ENCODE peak calls at places on chromosomes 6 and 20, in five cellular contexts. S, B, U, I and J are unnamed samples. For H3K36me3, H3K9me3 and H3K4me1, the result is how much of the 10 kb centered on the place peaks cover.

GRCh38 chr6:13273931-13274706 is 54.2 kb downstream of the TBC1D7 start:
- DNase-seq in S (no peak), B (no peak), U (peak), I (no peak), J (no peak)

GRCh38 chr20:3847419-3847940 is 846 bp downstream of the MAVS start:
- DNase-seq in S (no peak), B (no peak), U (no peak), I (no peak), J (no peak)

GRCh38 chr6:8506123-8506522 is 70.8 kb upstream of the SLC35B3 start:
- DNase-seq in S (no peak), B (no peak), U (no peak), I (no peak), J (no peak)

GRCh38 chr6:129108337-129108736 is 225.4 kb downstream of the LAMA2 start:
- DNase-seq in S (no peak), B (no peak), U (no peak), I (no peak), J (no peak)

GRCh38 chr20:35311409-35311808 is 19.2 kb upstream of the FAM83C start:
- DNase-seq in S (no peak), B (peak), U (no peak), I (no peak), J (no peak)

GRCh38 chr20:42027746-42028268 is 409.6 kb upstream of the CHD6 start:
- DNase-seq in S (no peak), B (no peak), U (no peak), I (no peak), J (no peak)

GRCh38 chr6:69957990-69958559 is 91.7 kb downstream of the COL19A1 start:
- DNase-seq in S (no peak), B (no peak), U (no peak), I (no peak), J (no peak)

GRCh38 chr6:20952605-20953004 is 418.3 kb downstream of the CDKAL1 start:
- DNase-seq in S (no peak), B (peak), U (no peak), I (no peak), J (peak)

GRCh38 chr6:23661549-23661948 is 464.5 kb upstream of the NRSN1 start:
- DNase-seq in S (no peak), B (no peak), U (no peak), I (no peak), J (no peak)

GRCh38 chr6:3911614-3912336 is 62.6 kb downstream of the FAM50B start:
- DNase-seq in S (peak), B (peak), U (peak), I (peak), J (peak)

GRCh38 chr20:36975085-36975829 is 23.7 kb upstream of the SAMHD1 start:
- DNase-seq in S (no peak), B (no peak), U (no peak), I (no peak), J (no peak)

GRCh38 chr6:117142995-117143394 is 122.4 kb upstream of the VGLL2 start:
- DNase-seq in S (no peak), B (no peak), U (no peak), I (no peak), J (peak)

DNA sequence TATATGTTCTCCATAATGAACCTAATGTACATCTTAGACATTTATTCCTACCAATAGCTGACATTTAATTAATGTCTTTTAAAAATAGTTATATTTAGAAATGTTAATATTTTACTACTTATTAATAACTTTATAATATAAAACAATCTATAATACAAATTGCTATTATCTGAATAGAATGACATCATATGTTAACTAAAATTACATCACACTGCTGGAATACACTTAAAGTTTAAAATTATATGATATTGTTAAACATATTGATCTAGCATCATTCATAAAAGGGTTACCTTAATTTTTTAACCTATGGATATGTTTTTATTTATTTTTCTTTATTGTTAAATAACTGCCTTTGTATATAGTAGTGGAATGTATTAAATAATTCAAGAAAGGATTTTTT is 660.2 kb upstream of the ADGRB3 start:
- DNase-seq in S (no peak), B (no peak), U (no peak), I (no peak), J (no peak)
- H3K36me3 ChIP-seq in S (under half), B (under half), U (under half), I (under half), J (under half)

DNA sequence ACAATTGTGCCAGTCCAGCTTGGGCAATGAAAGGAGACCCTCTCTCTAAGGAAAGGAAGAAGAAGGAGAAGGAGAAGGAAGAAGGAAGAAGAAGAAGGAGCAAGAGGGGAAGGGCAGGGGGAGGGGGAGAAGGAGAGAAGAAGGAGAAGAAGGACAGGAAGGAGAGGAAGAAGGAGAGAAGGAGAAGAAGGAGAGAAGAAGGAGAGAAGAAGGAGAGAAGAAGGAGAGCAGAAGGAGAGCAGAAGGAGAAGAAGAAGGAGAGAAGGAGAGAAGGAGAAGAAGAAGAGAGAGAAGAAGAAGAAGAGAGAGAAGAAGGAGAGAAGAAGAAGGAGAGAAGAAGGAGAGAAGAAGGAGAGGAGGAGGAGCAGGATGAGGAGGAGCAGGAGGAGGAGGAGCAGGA is 22.5 kb upstream of the DEFB116 start:
- DNase-seq in S (no peak), B (no peak), U (no peak), I (no peak), J (no peak)
- H3K9me3 ChIP-seq in S (under half), B (under half), U (under half), I (under half), J (under half)

GRCh38 chr6:108610270-108610839 is 49.6 kb downstream of the FOXO3 start:
- DNase-seq in S (no peak), B (no peak), U (no peak), I (no peak), J (no peak)

GRCh38 chr6:108609276-108609769 is 48.6 kb downstream of the FOXO3 start:
- DNase-seq in S (no peak), B (peak), U (no peak), I (no peak), J (no peak)

GRCh38 chr6:108608453-108609275 is 47.9 kb downstream of the FOXO3 start:
- DNase-seq in S (no peak), B (no peak), U (no peak), I (no peak), J (no peak)

GRCh38 chr6:108604156-108604555 is 43.4 kb downstream of the FOXO3 start:
- DNase-seq in S (no peak), B (no peak), U (no peak), I (no peak), J (no peak)

DNA sequence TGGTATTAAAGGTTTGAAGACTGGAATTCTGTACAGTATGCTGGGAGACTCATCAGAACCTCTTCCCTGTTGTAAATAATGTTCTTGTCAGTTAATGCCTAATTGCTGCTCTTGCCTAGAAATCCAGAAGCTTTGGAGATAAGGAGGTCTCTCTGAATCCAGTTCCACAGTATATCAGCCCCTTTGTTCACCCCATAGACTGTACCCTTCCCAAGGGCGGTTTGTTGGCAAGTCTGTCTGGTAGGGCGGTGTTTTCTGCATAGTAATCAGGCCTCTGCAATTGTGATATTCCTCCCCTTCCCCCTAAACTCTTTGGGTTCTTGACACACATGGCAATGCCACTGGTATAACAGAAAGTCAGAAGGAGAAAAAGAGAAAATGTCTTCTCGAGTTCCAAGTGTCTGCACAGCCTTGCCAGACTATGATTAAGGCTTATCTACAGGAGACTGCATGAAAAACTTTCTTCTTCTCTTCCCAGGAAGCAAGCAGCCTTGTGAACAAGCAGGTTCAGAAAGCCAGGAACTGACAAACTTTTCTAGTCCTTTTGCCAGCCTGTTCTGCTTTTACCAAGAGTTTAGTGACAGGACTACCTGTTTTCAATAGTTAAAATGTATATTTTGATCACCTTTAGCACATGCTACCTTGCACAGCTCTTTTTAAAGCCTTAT is 45.5 kb downstream of the FOXO3 start:
- DNase-seq in S (no peak), B (no peak), U (no peak), I (no peak), J (no peak)
- H3K4me1 ChIP-seq in S (under half), B (under half), U (under half), I (half or more), J (half or more)

GRCh38 chr6:170355661-170356060 is 49.1 kb downstream of the FAM120B start:
- DNase-seq in S (no peak), B (no peak), U (no peak), I (no peak), J (no peak)
- H3K36me3 ChIP-seq in S (under half), B (under half), U (under half), I (under half), J (half or more)

DNA sequence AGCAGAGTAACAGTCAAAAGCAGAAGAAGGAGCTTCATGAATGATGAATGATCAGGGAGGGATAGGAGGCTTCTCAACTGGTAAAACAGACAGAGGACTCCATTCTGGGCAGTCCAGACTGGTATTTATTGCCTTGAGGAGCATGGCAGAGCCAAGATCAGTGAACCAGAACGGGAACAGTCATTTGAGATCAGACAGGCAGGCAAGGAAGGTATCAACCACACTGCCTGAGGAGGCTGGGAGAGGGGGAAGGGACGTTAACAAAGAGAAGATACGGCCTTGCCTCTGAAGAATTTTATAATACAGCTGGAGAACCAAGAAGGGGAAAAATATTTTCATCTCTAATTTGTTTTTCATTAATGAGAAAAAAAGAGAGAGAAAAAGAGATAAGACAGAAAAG is at the start of gene DEFB121:
- DNase-seq in S (no peak), B (no peak), U (no peak), I (no peak), J (no peak)
- H3K9me3 ChIP-seq in S (under half), B (under half), U (under half), I (under half), J (under half)

GRCh38 chr6:33207569-33208088 is 671 bp upstream of the RING1 start:
- DNase-seq in S (peak), B (no peak), U (peak), I (peak), J (peak)
- H3K4me1 ChIP-seq in S (under half), B (half or more), U (under half), I (half or more), J (under half)